ENCODE peak calls at places on chromosomes 3 and 15, in four cellular contexts. D is K562, M is SK-N-SH, G is HepG2. I is an unnamed sample.

GRCh38 chr3:124714218-124714853 is 15.9 kb upstream of the UMPS start:
- DNase-seq in G (no peak), M (no peak), D (no peak), I (no peak)

GRCh38 chr3:170599995-170600624 is 14.2 kb upstream of the SLC7A14 start:
- DNase-seq in D (no peak), M (no peak), G (peak), I (no peak)

GRCh38 chr3:119497824-119498187 is 541 bp upstream of the TIMMDC1 start:
- DNase-seq in M (no peak), G (peak), D (no peak), I (peak)

GRCh38 chr3:33826688-33827087 is 28.3 kb downstream of the PDCD6IP start:
- DNase-seq in G (no peak), D (no peak), M (no peak), I (no peak)

GRCh38 chr3:135138776-135139175 is 343.7 kb downstream of the EPHB1 start:
- DNase-seq in G (no peak), M (no peak), D (no peak), I (no peak)

GRCh38 chr15:93331545-93332117 is 242.6 kb upstream of the RGMA start:
- DNase-seq in D (no peak), G (no peak), M (peak), I (no peak)

GRCh38 chr3:166114448-166114847 is 277.2 kb upstream of the BCHE start:
- DNase-seq in G (no peak), D (no peak), M (no peak), I (no peak)

GRCh38 chr3:140246578-140246977 is 311.6 kb downstream of the CLSTN2 start:
- DNase-seq in D (no peak), G (no peak), M (no peak), I (no peak)

GRCh38 chr3:5122741-5123706 is 932 bp downstream of the ARL8B start:
- DNase-seq in M (peak), G (peak), D (no peak), I (peak)

GRCh38 chr15:66151809-66152208 is 101.7 kb downstream of the MEGF11 start:
- DNase-seq in D (no peak), G (no peak), M (peak), I (no peak)

GRCh38 chr3:172658344-172659245 is 52.3 kb downstream of the NCEH1 start:
- DNase-seq in M (no peak), G (peak), D (peak), I (peak)

GRCh38 chr3:166303685-166304084 is 466.5 kb upstream of the BCHE start:
- DNase-seq in D (no peak), M (no peak), G (no peak), I (no peak)

GRCh38 chr3:150545419-150546225 is 674 bp downstream of the SERP1 start:
- DNase-seq in D (peak), G (peak), M (no peak), I (peak)

GRCh38 chr3:159455741-159456181 is 532.9 kb upstream of the IL12A start:
- DNase-seq in D (no peak), M (no peak), G (no peak), I (no peak)

GRCh38 chr3:14123308-14124222 is 1.1 kb downstream of the CHCHD4 start:
- DNase-seq in D (no peak), M (no peak), G (no peak), I (no peak)

GRCh38 chr3:8784676-8785435 is 15.4 kb upstream of the OXTR start:
- DNase-seq in G (no peak), M (peak), D (no peak), I (no peak)

GRCh38 chr15:34043391-34043790 is 4.4 kb upstream of the AVEN start:
- DNase-seq in G (no peak), D (no peak), M (no peak), I (no peak)

GRCh38 chr15:84598250-84598649 is 2.6 kb upstream of the ZSCAN2 start:
- DNase-seq in M (no peak), D (no peak), G (no peak), I (no peak)

GRCh38 chr3:131114201-131114600 is 87.5 kb downstream of the NEK11 start:
- DNase-seq in G (no peak), D (no peak), M (no peak), I (no peak)

GRCh38 chr3:10702961-10703740 is 112.9 kb upstream of the SLC6A11 start:
- DNase-seq in G (no peak), D (peak), M (peak), I (peak)

GRCh38 chr3:50333744-50334328 is 5.8 kb upstream of the TUSC2 start:
- DNase-seq in M (no peak), G (no peak), D (no peak), I (no peak)

GRCh38 chr3:148297013-148297412 is 400.7 kb upstream of the AGTR1 start:
- DNase-seq in M (no peak), D (no peak), G (no peak), I (no peak)

DNA sequence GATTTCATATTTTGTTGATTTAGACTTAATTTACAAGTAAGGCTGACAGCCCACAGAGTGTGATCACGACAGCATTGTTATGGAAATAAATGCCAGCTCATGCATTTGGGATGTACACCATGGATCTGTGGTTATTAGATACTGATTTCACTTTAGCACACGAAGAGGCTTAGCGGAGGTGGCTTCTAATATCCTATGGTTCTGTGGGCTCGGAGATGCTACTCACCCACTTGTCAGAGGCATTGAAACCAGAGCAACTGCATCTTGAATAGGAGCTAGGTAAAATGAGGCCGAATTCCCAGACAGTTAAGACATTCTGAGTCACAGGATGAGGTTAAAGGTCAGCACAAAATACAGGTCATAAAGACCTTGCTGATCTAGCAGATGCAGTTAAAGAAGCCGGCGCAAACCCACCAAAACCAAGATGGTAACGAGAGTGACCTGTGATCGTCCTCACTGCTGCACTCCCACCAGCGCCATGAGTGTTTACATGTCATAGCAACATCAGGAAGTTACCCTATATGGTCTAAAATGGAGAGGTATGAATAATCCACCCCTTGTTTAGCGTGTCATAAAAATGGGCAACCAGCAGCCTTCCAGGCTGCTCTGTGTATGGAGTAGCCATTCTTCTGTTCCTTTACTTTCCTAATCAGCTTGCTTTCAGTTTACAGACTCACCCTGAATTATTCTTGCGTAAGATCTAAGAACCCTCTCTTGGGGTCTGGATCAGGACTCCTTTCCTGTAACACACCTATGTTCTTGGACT is 117.5 kb downstream of the PGPEP1L start:
- DNase-seq in G (no peak), D (no peak), M (no peak), I (no peak)
- TF ChIP-seq FOXM1 in G (no peak), D (no peak), M (no peak), I (no peak)

GRCh38 chr3:44301746-44302145 is 36.8 kb upstream of the TCAIM start:
- DNase-seq in G (no peak), D (no peak), M (no peak), I (no peak)

GRCh38 chr3:44292947-44293346 is 45.6 kb upstream of the TCAIM start:
- DNase-seq in M (no peak), G (no peak), D (no peak), I (no peak)

DNA sequence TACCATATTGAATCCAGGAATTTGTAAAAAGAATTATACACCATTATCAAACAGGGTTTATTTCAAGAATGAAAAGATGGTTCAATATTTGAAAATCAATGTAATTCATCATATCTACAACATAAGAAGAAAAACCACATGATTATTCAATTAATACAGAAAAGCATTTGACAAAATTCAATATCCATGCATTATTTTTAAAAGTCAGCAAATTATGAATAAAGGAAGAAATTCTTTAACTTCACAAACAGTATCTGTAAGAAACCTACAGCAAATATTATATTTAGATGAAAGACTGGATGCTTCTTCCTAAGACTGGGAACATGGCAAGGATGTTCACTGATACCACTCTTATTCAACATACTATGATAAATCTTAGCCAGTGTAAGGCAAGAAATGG is 41.3 kb upstream of the TCAIM start:
- DNase-seq in G (no peak), M (no peak), D (no peak), I (no peak)
- TF ChIP-seq FOXM1 in G (no peak), M (no peak), D (no peak), I (no peak)

DNA sequence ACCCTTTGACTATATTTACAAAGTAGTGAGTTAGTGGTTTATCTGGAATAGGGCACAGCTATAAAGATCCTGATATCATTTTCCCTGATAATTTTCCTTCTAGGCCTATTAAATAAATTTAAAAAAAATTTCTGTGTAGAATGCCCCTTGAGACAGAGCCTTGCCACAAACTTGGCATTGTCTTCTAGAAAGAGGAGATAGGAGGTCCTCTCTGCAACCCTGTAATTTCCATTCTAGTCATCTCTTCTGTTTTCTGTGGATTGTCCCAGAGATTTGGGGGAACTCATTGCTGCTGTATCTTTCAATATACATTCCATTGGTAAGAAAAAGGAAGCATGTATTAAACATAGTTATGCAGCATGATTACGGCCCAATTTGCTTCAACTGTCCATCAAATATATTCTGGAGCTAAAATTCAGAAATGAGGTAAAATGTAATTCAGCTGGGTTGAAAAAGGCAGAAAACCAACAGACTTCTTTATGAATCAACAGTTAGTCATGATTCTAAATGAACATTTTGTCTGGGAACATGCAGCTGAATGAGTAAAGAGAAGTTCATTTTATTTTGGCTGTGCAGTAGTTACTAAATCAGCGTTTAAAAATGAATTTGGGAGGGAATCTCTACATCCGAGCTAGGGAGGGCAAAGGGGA is 401.1 kb downstream of the NAALADL2 start:
- DNase-seq in G (no peak), M (no peak), D (no peak), I (no peak)
- TF ChIP-seq FOXM1 in G (no peak), M (no peak), D (no peak), I (no peak)

DNA sequence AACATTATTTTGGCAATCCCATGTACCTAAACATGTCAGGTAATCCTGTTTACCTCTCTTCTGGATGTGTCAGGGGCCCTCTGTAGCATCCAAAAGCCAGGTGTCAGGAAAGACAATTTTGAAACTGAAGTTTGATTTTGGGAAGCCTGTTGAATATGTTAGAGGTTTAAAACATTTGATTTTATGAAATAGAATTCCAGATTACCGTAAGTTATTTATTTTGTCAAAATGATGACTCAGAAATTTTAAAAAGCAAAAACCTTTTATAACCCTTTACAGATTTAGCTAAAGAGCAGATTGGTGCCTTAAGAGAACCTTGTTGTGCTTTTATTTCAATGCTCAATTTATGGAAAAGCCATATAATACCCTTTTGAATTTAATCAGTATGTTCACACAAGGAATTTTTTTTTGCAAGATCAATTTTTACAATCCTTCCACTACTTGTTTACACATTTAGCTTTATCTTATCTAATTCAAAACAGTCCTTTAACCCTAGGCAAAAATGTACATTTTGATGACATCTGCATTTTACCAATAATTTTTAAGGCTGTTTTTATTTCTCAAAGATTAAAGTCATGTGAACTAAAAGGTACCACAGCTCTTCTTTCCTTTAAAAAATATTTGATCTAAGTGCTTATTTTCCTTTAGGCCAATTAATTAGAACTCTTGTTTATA is 10.0 kb downstream of the KIF15 start:
- DNase-seq in M (no peak), D (no peak), G (no peak), I (no peak)
- TF ChIP-seq FOXM1 in M (no peak), D (no peak), G (no peak), I (no peak)

GRCh38 chr15:68751622-68752021 is 69.1 kb downstream of the ANP32A start:
- DNase-seq in G (no peak), D (no peak), M (no peak), I (no peak)

DNA sequence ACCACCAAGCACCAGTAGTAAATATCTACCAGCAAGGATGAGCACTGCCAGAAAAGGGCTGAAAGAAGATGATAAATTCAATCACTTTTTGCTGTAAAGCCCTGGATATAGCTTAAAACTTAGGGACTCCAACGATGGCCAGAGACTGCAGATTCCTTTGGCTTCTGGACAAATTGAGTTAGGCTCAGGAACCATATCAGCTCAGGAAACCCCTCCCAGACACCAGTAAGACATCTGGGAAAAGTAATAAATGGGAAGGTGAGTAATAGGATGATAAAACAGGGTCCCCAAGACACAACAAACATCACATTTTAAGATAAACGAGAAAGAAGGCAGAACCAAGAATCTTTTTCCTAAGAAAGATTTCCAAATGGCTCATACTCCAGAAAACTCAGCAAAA is 65.0 kb downstream of the ANP32A start:
- DNase-seq in G (no peak), D (no peak), M (no peak), I (no peak)
- TF ChIP-seq FOXM1 in G (no peak), D (no peak), M (no peak), I (no peak)

GRCh38 chr15:50953302-50953701 is 44.8 kb downstream of the AP4E1 start:
- DNase-seq in D (no peak), G (no peak), M (no peak), I (no peak)
- TF ChIP-seq FOXM1 in D (no peak), G (no peak), M (no peak), I (no peak)